ENCODE peak calls at places on chromosomes 3 and 15, in four cellular contexts. C is NAMALWA, J is HuH-7.5, I is AG08396. L is an unnamed sample.

GRCh38 chr3:43707998-43708397 is 17.3 kb downstream of the ABHD5 start:
- DNase-seq in C (no peak), I (peak; percentile 73), J (no peak), L (peak; percentile 83)

GRCh38 chr3:39150170-39150802 is 3.1 kb downstream of the CSRNP1 start:
- DNase-seq in C (peak; percentile 59), J (no peak), I (no peak), L (no peak)

GRCh38 chr3:17204049-17204650 is 319.4 kb downstream of the PLCL2 start:
- DNase-seq in I (no peak), C (no peak), J (no peak), L (no peak)

GRCh38 chr15:40238481-40238926 is 359 bp upstream of the PAK6 start:
- DNase-seq in J (no peak), I (no peak), C (no peak), L (no peak)

GRCh38 chr3:118628704-118629341 is 405.8 kb downstream of the IGSF11 start:
- DNase-seq in I (peak; percentile 35), J (peak; percentile 22), C (peak; percentile 70), L (peak; percentile 8)

GRCh38 chr3:71389911-71390573 is 193.5 kb downstream of the FOXP1 start:
- DNase-seq in J (no peak), C (peak; percentile 57), I (peak; percentile 36), L (peak; percentile 61)

GRCh38 chr3:123816673-123817207 is 67.4 kb downstream of the MYLK start:
- DNase-seq in J (no peak), C (no peak), I (peak; percentile 59), L (no peak)

GRCh38 chr3:97827741-97828471 is 6.1 kb downstream of the CRYBG3 start:
- DNase-seq in J (no peak), C (no peak), I (no peak), L (no peak)

GRCh38 chr3:147838650-147839049 is 429.5 kb downstream of the ZIC1 start:
- DNase-seq in C (peak; percentile 19), J (no peak), I (no peak), L (no peak)

GRCh38 chr3:131007782-131008181 is 18.8 kb downstream of the ASTE1 start:
- DNase-seq in J (no peak), I (no peak), C (no peak), L (peak; percentile 17)

GRCh38 chr3:194572944-194573491 is 60.2 kb downstream of the TMEM44 start:
- DNase-seq in C (no peak), J (no peak), I (no peak), L (no peak)

GRCh38 chr3:50194128-50194902 is 2.9 kb downstream of the GNAT1 start:
- DNase-seq in C (peak; percentile 41), I (peak; percentile 88), J (peak; percentile 94), L (peak; percentile 82)

GRCh38 chr15:74768771-74769342 is 13.0 kb upstream of the CSK start:
- DNase-seq in C (peak; percentile 75), J (peak; percentile 95), I (peak; percentile 80), L (peak; percentile 72)

GRCh38 chr3:157410945-157411344 is 25.7 kb upstream of the PTX3 start:
- DNase-seq in J (no peak), I (no peak), C (no peak), L (no peak)

GRCh38 chr15:101138913-101139880 is 112.7 kb downstream of the CHSY1 start:
- DNase-seq in C (no peak), I (no peak), J (no peak), L (no peak)

GRCh38 chr3:177754508-177754921 is 557.2 kb upstream of the TBL1XR1 start:
- DNase-seq in I (no peak), C (no peak), J (no peak), L (no peak)

L was measured in foreskin fibroblast.